ENCODE peak calls at places on chromosomes 11 and 22, in five cellular contexts. One of them, this sample, is unnamed.

GRCh38 chr11:24312464-24313238 is 184.2 kb upstream of the LUZP2 start:
- DNase-seq in HCT116: no peak
- DNase-seq in HepG2: no peak
- DNase-seq in GM12878: no peak
- DNase-seq in K562: no peak
- DNase-seq in this sample: no peak

GRCh38 chr11:3880724-3881123 is 25.3 kb downstream of the STIM1 start:
- DNase-seq in HCT116: no peak
- DNase-seq in HepG2: peak
- DNase-seq in GM12878: no peak
- DNase-seq in K562: no peak
- DNase-seq in this sample: no peak

GRCh38 chr11:68331338-68331947 is 19.1 kb downstream of the LRP5 start:
- DNase-seq in HCT116: no peak
- DNase-seq in HepG2: peak
- DNase-seq in GM12878: no peak
- DNase-seq in K562: no peak
- DNase-seq in this sample: no peak

GRCh38 chr11:121508449-121508848 is 55.7 kb upstream of the SORL1-AS1 start:
- DNase-seq in HCT116: no peak
- DNase-seq in HepG2: no peak
- DNase-seq in GM12878: no peak
- DNase-seq in K562: no peak
- DNase-seq in this sample: no peak

GRCh38 chr11:65553301-65554001 is 4.7 kb downstream of the LTBP3 start:
- DNase-seq in HCT116: no peak
- DNase-seq in HepG2: no peak
- DNase-seq in GM12878: no peak
- DNase-seq in K562: peak
- DNase-seq in this sample: peak

GRCh38 chr11:23856654-23857053 is 640.2 kb upstream of the LUZP2 start:
- DNase-seq in HCT116: no peak
- DNase-seq in HepG2: no peak
- DNase-seq in GM12878: no peak
- DNase-seq in K562: no peak
- DNase-seq in this sample: no peak

GRCh38 chr22:20035375-20036084 is 14.6 kb downstream of the TANGO2 start:
- DNase-seq in HCT116: no peak
- DNase-seq in HepG2: no peak
- DNase-seq in GM12878: no peak
- DNase-seq in K562: no peak
- DNase-seq in this sample: no peak

GRCh38 chr22:48478529-48479265 is 1349.0 kb downstream of the BRD1 start:
- DNase-seq in HCT116: no peak
- DNase-seq in HepG2: no peak
- DNase-seq in GM12878: no peak
- DNase-seq in K562: no peak
- DNase-seq in this sample: no peak

GRCh38 chr11:114426280-114426679 is 13.0 kb upstream of the REXO2 start:
- DNase-seq in HCT116: no peak
- DNase-seq in HepG2: no peak
- DNase-seq in GM12878: no peak
- DNase-seq in K562: no peak
- DNase-seq in this sample: no peak

GRCh38 chr22:18068381-18068988 is 9.3 kb upstream of the PEX26 start:
- DNase-seq in HCT116: no peak
- DNase-seq in HepG2: peak
- DNase-seq in GM12878: no peak
- DNase-seq in K562: no peak
- DNase-seq in this sample: no peak

GRCh38 chr11:44680982-44681597 is 45.7 kb upstream of the TSPAN18 start:
- DNase-seq in HCT116: no peak
- DNase-seq in HepG2: no peak
- DNase-seq in GM12878: no peak
- DNase-seq in K562: no peak
- DNase-seq in this sample: no peak

GRCh38 chr11:72975778-72976520 is 161.7 kb downstream of the ATG16L2 start:
- DNase-seq in HCT116: no peak
- DNase-seq in HepG2: peak
- DNase-seq in GM12878: no peak
- DNase-seq in K562: no peak
- DNase-seq in this sample: no peak

GRCh38 chr11:74845978-74846517 is 97.4 kb downstream of the RNF169 start:
- DNase-seq in HCT116: no peak
- DNase-seq in HepG2: no peak
- DNase-seq in GM12878: no peak
- DNase-seq in K562: no peak
- DNase-seq in this sample: no peak

GRCh38 chr22:37187552-37187890 is 526 bp downstream of the C1QTNF6 start:
- DNase-seq in HCT116: no peak
- DNase-seq in HepG2: no peak
- DNase-seq in GM12878: no peak
- DNase-seq in K562: no peak
- DNase-seq in this sample: no peak

GRCh38 chr11:57778318-57779037 is 16.9 kb downstream of the CTNND1 start:
- DNase-seq in HCT116: peak
- DNase-seq in HepG2: peak
- DNase-seq in GM12878: no peak
- DNase-seq in K562: peak
- DNase-seq in this sample: peak

GRCh38 chr11:36928621-36929020 is 330.6 kb upstream of the RAG2 start:
- DNase-seq in HCT116: no peak
- DNase-seq in HepG2: no peak
- DNase-seq in GM12878: no peak
- DNase-seq in K562: no peak
- DNase-seq in this sample: no peak

GRCh38 chr22:38867496-38868285 is 4.3 kb downstream of the CBX6 start:
- DNase-seq in HCT116: no peak
- DNase-seq in HepG2: no peak
- DNase-seq in GM12878: no peak
- DNase-seq in K562: no peak
- DNase-seq in this sample: no peak

GRCh38 chr11:134252539-134253188 is 488 bp downstream of the THYN1 start:
- DNase-seq in HCT116: no peak
- DNase-seq in HepG2: no peak
- DNase-seq in GM12878: no peak
- DNase-seq in K562: no peak
- DNase-seq in this sample: no peak

GRCh38 chr11:34653851-34654490 is 33.1 kb downstream of the EHF start:
- DNase-seq in HCT116: peak
- DNase-seq in HepG2: peak
- DNase-seq in GM12878: no peak
- DNase-seq in K562: no peak
- DNase-seq in this sample: no peak

GRCh38 chr11:31640611-31641010 is 131.0 kb downstream of the ELP4 start:
- DNase-seq in HCT116: no peak
- DNase-seq in HepG2: no peak
- DNase-seq in GM12878: no peak
- DNase-seq in K562: no peak
- DNase-seq in this sample: no peak
- TF ChIP-seq SRF in HCT116: no peak
- TF ChIP-seq SRF in HepG2: no peak
- TF ChIP-seq SRF in GM12878: no peak
- TF ChIP-seq SRF in K562: no peak
- TF ChIP-seq SRF in this sample: no peak

DNA sequence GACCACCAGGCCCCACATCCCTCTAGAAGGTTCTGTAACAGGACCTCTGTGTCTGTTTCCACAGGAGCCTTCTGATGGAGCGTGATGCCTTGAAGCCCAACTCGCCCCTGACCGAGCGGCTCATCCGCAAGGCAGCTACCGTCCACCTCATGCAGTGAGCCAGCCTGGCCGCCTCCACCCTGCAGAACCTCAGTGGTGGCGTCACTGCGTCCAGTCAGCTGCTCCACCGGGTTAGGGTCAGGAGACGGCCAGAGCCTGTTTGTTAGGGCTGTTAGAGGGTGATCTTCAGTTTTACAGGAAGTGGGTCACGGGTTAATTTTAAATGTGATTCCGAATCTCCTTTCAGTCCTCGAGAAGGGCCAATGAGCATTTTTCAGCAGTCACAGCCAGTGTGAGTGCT is 3.9 kb upstream of the GTSE1 start:
- DNase-seq in HCT116: no peak
- DNase-seq in HepG2: no peak
- DNase-seq in GM12878: no peak
- DNase-seq in K562: no peak
- DNase-seq in this sample: no peak
- TF ChIP-seq ATF3 in HCT116: no peak
- TF ChIP-seq ATF3 in HepG2: no peak
- TF ChIP-seq ATF3 in GM12878: no peak
- TF ChIP-seq ATF3 in K562: no peak
- TF ChIP-seq ATF3 in this sample: no peak

DNA sequence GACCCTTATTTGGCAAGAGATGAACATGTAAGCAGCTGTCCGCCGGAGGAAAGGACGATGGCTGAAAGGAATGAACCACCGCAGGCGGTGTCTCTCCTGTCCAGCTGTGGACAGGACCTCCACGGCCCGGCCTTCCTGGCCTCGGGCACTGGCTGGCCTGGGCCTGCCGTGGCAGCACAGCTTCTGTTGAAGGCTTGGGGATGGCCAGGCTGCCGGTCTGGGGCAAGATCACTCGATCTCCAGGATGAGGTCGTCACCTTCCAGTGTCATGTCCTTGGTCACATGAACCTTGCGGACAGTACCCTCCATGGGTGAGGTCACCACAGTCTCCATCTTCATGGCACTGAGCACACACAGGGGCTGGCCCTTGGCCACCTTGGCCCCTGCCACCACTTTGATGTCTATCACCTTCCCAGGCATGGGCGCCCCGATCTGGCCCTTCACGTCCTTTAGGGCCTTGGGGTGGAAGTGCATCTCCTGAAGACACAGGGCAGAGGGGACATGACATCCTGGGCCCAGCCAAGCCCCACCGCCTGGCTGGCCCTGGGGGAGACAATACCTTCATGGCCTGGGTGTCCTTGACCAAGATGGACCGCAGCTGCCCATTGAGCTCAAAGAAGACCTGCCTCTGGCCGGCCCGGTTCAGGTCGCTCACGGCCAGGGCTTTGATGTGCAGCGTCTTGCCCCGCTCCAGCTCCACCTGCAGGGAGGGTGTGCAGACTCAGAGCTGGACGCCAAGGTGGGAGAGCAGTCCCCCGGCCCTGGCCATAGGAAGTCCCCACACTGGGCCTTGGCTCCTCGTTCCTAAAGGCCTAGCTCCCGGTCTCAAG is 5.6 kb downstream of the RCE1 start:
- DNase-seq in HCT116: no peak
- DNase-seq in HepG2: no peak
- DNase-seq in GM12878: no peak
- DNase-seq in K562: no peak
- DNase-seq in this sample: no peak
- TF ChIP-seq SRF in HCT116: no peak
- TF ChIP-seq SRF in HepG2: no peak
- TF ChIP-seq SRF in GM12878: no peak
- TF ChIP-seq SRF in K562: no peak
- TF ChIP-seq SRF in this sample: no peak

GRCh38 chr22:50112151-50113118 is 22.6 kb downstream of the MOV10L1 start:
- DNase-seq in HCT116: no peak
- DNase-seq in HepG2: no peak
- DNase-seq in GM12878: no peak
- DNase-seq in K562: no peak
- DNase-seq in this sample: no peak
- TF ChIP-seq ATF3 in HCT116: no peak
- TF ChIP-seq ATF3 in HepG2: no peak
- TF ChIP-seq ATF3 in GM12878: no peak
- TF ChIP-seq ATF3 in K562: no peak
- TF ChIP-seq ATF3 in this sample: no peak

GRCh38 chr11:85627998-85628770 is at the start of gene TMEM126B:
- DNase-seq in HCT116: peak
- DNase-seq in HepG2: peak
- DNase-seq in GM12878: peak
- DNase-seq in K562: peak
- DNase-seq in this sample: peak

GRCh38 chr11:85628771-85629341 is 463 bp downstream of the TMEM126B start:
- DNase-seq in HCT116: no peak
- DNase-seq in HepG2: peak
- DNase-seq in GM12878: no peak
- DNase-seq in K562: no peak
- DNase-seq in this sample: no peak

GRCh38 chr11:85626496-85626895 is 648 bp downstream of the DLG2 start:
- DNase-seq in HCT116: no peak
- DNase-seq in HepG2: no peak
- DNase-seq in GM12878: no peak
- DNase-seq in K562: no peak
- DNase-seq in this sample: no peak

GRCh38 chr11:85627332-85627997 is at the start of gene DLG2:
- DNase-seq in HCT116: no peak
- DNase-seq in HepG2: no peak
- DNase-seq in GM12878: no peak
- DNase-seq in K562: no peak
- DNase-seq in this sample: no peak
- TF ChIP-seq SRF in HCT116: no peak
- TF ChIP-seq SRF in HepG2: no peak
- TF ChIP-seq SRF in GM12878: no peak
- TF ChIP-seq SRF in K562: no peak
- TF ChIP-seq SRF in this sample: no peak

GRCh38 chr11:128555606-128556005 is 31.8 kb downstream of the ETS1 start:
- DNase-seq in HCT116: peak
- DNase-seq in HepG2: peak
- DNase-seq in GM12878: no peak
- DNase-seq in K562: no peak
- DNase-seq in this sample: no peak

GRCh38 chr11:128563308-128563707 is 24.1 kb downstream of the ETS1 start:
- DNase-seq in HCT116: no peak
- DNase-seq in HepG2: no peak
- DNase-seq in GM12878: no peak
- DNase-seq in K562: no peak
- DNase-seq in this sample: no peak

GRCh38 chr11:128563942-128564641 is 23.3 kb downstream of the ETS1 start:
- DNase-seq in HCT116: no peak
- DNase-seq in HepG2: no peak
- DNase-seq in GM12878: no peak
- DNase-seq in K562: no peak
- DNase-seq in this sample: no peak

GRCh38 chr11:128564642-128565245 is 22.6 kb downstream of the ETS1 start:
- DNase-seq in HCT116: no peak
- DNase-seq in HepG2: no peak
- DNase-seq in GM12878: no peak
- DNase-seq in K562: no peak
- DNase-seq in this sample: no peak

DNA sequence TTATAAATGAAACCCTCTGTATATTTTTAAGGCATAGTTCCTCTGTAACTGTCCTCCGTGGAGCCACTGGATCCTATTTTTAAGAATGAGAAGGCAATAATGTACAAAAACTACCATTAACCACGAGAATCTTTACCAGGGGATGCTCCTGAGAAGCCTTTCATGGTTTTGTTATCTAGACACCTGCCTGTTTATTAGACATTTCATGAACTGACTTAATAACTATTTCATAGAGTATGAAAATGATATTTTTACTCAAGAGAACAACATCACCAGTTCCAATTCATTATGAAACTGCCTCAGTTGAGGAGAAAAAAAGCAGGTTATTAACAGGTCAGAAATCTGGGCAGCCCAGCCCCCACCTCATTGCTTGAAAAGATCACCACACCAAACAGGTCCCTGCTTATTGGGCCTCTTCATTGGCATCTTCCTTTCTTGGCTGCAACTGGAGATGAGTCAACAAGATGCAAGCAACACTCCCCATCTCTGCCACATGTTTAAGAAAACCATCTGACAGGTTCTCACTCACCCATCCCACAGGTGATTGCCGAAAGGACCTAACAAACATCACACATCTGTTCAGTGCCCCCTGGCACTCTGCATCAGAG is 27.8 kb downstream of the ETS1 start:
- DNase-seq in HCT116: no peak
- DNase-seq in HepG2: no peak
- DNase-seq in GM12878: no peak
- DNase-seq in K562: no peak
- DNase-seq in this sample: no peak
- TF ChIP-seq ATF3 in HCT116: no peak
- TF ChIP-seq ATF3 in HepG2: no peak
- TF ChIP-seq ATF3 in GM12878: no peak
- TF ChIP-seq ATF3 in K562: no peak
- TF ChIP-seq ATF3 in this sample: no peak

This sample was measured in H1.